ENCODE peak calls at places on chromosomes 12 and 14, in four cellular contexts. One of them, this sample, is unnamed.

GRCh38 chr12:48105321-48105866 is 485 bp downstream of the SENP1 start:
- DNase-seq in stimulated activated CD4-positive, alpha-beta T cell treated with anti-CD3 and anti-CD28 coated beads, Interleukin-2, amount 100 ng/mL, for 48 hours: peak; percentile 34
- DNase-seq in NCI-H345: no peak
- DNase-seq in thoracic aorta: no peak
- DNase-seq in this sample: no peak

GRCh38 chr14:23068792-23069412 is 11.6 kb upstream of the CDH24 start:
- DNase-seq in stimulated activated CD4-positive, alpha-beta T cell treated with anti-CD3 and anti-CD28 coated beads, Interleukin-2, amount 100 ng/mL, for 48 hours: peak; percentile 65
- DNase-seq in NCI-H345: no peak
- DNase-seq in thoracic aorta: no peak
- DNase-seq in this sample: peak; percentile 76

GRCh38 chr12:915090-915489 is 34.4 kb downstream of the RAD52 start:
- DNase-seq in stimulated activated CD4-positive, alpha-beta T cell treated with anti-CD3 and anti-CD28 coated beads, Interleukin-2, amount 100 ng/mL, for 48 hours: no peak
- DNase-seq in NCI-H345: no peak
- DNase-seq in thoracic aorta: no peak
- DNase-seq in this sample: no peak

GRCh38 chr14:71523630-71524320 is 408.5 kb upstream of the RGS6 start:
- DNase-seq in stimulated activated CD4-positive, alpha-beta T cell treated with anti-CD3 and anti-CD28 coated beads, Interleukin-2, amount 100 ng/mL, for 48 hours: no peak
- DNase-seq in NCI-H345: no peak
- DNase-seq in thoracic aorta: no peak
- DNase-seq in this sample: no peak

GRCh38 chr12:79747274-79747673 is 56.5 kb upstream of the PAWR start:
- DNase-seq in stimulated activated CD4-positive, alpha-beta T cell treated with anti-CD3 and anti-CD28 coated beads, Interleukin-2, amount 100 ng/mL, for 48 hours: no peak
- DNase-seq in NCI-H345: no peak
- DNase-seq in thoracic aorta: no peak
- DNase-seq in this sample: no peak

GRCh38 chr12:132214906-132215643 is 70.8 kb downstream of the NOC4L start:
- DNase-seq in stimulated activated CD4-positive, alpha-beta T cell treated with anti-CD3 and anti-CD28 coated beads, Interleukin-2, amount 100 ng/mL, for 48 hours: no peak
- DNase-seq in NCI-H345: no peak
- DNase-seq in thoracic aorta: no peak
- DNase-seq in this sample: no peak

GRCh38 chr12:109192358-109192757 is 76.0 kb downstream of the ACACB start:
- DNase-seq in stimulated activated CD4-positive, alpha-beta T cell treated with anti-CD3 and anti-CD28 coated beads, Interleukin-2, amount 100 ng/mL, for 48 hours: no peak
- DNase-seq in NCI-H345: no peak
- DNase-seq in thoracic aorta: no peak
- DNase-seq in this sample: no peak

GRCh38 chr12:63668028-63668799 is at the start of gene DPY19L2:
- DNase-seq in stimulated activated CD4-positive, alpha-beta T cell treated with anti-CD3 and anti-CD28 coated beads, Interleukin-2, amount 100 ng/mL, for 48 hours: peak; percentile 18
- DNase-seq in NCI-H345: peak; percentile 80
- DNase-seq in thoracic aorta: peak; percentile 21
- DNase-seq in this sample: no peak

GRCh38 chr12:26939192-26939832 is 1.0 kb downstream of the FGFR1OP2 start:
- DNase-seq in stimulated activated CD4-positive, alpha-beta T cell treated with anti-CD3 and anti-CD28 coated beads, Interleukin-2, amount 100 ng/mL, for 48 hours: no peak
- DNase-seq in NCI-H345: no peak
- DNase-seq in thoracic aorta: no peak
- DNase-seq in this sample: no peak

GRCh38 chr12:47078733-47079364 is 572 bp upstream of the PCED1B start:
- DNase-seq in stimulated activated CD4-positive, alpha-beta T cell treated with anti-CD3 and anti-CD28 coated beads, Interleukin-2, amount 100 ng/mL, for 48 hours: peak; percentile 21
- DNase-seq in NCI-H345: peak; percentile 11
- DNase-seq in thoracic aorta: no peak
- DNase-seq in this sample: no peak

GRCh38 chr14:88168498-88169165 is 154.4 kb downstream of the KCNK10 start:
- DNase-seq in stimulated activated CD4-positive, alpha-beta T cell treated with anti-CD3 and anti-CD28 coated beads, Interleukin-2, amount 100 ng/mL, for 48 hours: peak; percentile 43
- DNase-seq in NCI-H345: peak; percentile 8
- DNase-seq in thoracic aorta: no peak
- DNase-seq in this sample: peak; percentile 32